ENCODE peak calls at places on chromosomes 12 and 14, in seven cellular contexts. G is GM23248, T is transverse colon, J is neuronal stem cell, Q is heart right ventricle, M is uterus, I is fibroblast of lung. O is an unnamed sample. For H3K36me3 and H3K4me1, the result is how much of the 10 kb centered on the place peaks cover.

GRCh38 chr12:2013527-2014223 is 9.4 kb upstream of the DCP1B start:
- DNase-seq in Q (peak), T (no peak), I (peak), J (no peak), G (peak), M (peak), O (no peak)

GRCh38 chr12:87967871-87968270 is 61.3 kb downstream of the C12orf50 start:
- DNase-seq in M (no peak), Q (no peak), T (no peak), J (no peak), I (peak), G (no peak), O (no peak)

GRCh38 chr14:61472801-61473376 is 151.5 kb downstream of the PRKCH start:
- DNase-seq in G (peak), J (no peak), M (no peak), Q (no peak), I (peak), T (peak), O (no peak)

GRCh38 chr12:46786774-46787173 is 39.0 kb downstream of the SLC38A4 start:
- DNase-seq in G (peak), Q (no peak), I (peak), T (no peak), J (no peak), M (no peak), O (no peak)

GRCh38 chr14:89648510-89648909 is 231.5 kb upstream of the FOXN3 start:
- DNase-seq in Q (no peak), M (no peak), T (no peak), J (no peak), G (no peak), I (no peak), O (no peak)

GRCh38 chr14:59358105-59358504 is 107.1 kb downstream of the GPR135 start:
- DNase-seq in T (no peak), M (no peak), G (peak), J (no peak), I (peak), Q (peak), O (peak)

GRCh38 chr14:34387974-34388533 is 74.0 kb downstream of the SPTSSA start:
- DNase-seq in I (no peak), T (no peak), J (no peak), Q (no peak), G (peak), M (no peak), O (no peak)

GRCh38 chr12:11839093-11839641 is 189.7 kb downstream of the ETV6 start:
- DNase-seq in Q (peak), J (no peak), G (peak), T (peak), M (no peak), I (peak), O (no peak)

GRCh38 chr12:55933158-55933798 is 2.3 kb downstream of the DGKA start:
- DNase-seq in M (no peak), T (peak), G (peak), I (peak), J (no peak), Q (no peak), O (no peak)

GRCh38 chr14:105041841-105042765 is 21.2 kb upstream of the CDCA4 start:
- DNase-seq in J (no peak), G (peak), Q (no peak), M (no peak), I (no peak), T (no peak), O (no peak)

GRCh38 chr12:32302218-32302826 is 97.0 kb upstream of the FGD4 start:
- DNase-seq in J (no peak), M (no peak), I (peak), T (peak), G (peak), Q (no peak), O (no peak)

GRCh38 chr14:54333511-54333910 is 63.3 kb upstream of the CDKN3 start:
- DNase-seq in I (no peak), J (no peak), G (no peak), Q (no peak), T (no peak), M (no peak), O (no peak)

GRCh38 chr14:67186369-67186768 is 2.9 kb upstream of the GARIN2 start:
- DNase-seq in G (no peak), J (no peak), T (no peak), I (no peak), M (no peak), Q (no peak), O (no peak)

GRCh38 chr12:37546206-37546605 is 770.4 kb upstream of the ALG10B start:
- DNase-seq in M (no peak), T (no peak), Q (no peak), J (no peak), I (no peak), G (no peak), O (no peak)

GRCh38 chr12:85951823-85952222 is 77.7 kb downstream of the NTS start:
- DNase-seq in I (peak), T (no peak), G (peak), J (no peak), M (no peak), Q (no peak), O (no peak)

GRCh38 chr12:49920241-49920914 is 16.7 kb upstream of the FAIM2 start:
- DNase-seq in J (no peak), G (peak), Q (no peak), T (no peak), M (peak), I (no peak), O (no peak)

GRCh38 chr12:103495158-103495782 is 498 bp downstream of the C12orf42 start:
- DNase-seq in G (no peak), Q (no peak), I (no peak), J (peak), M (no peak), T (peak), O (no peak)

GRCh38 chr14:65229431-65230286 is 127.3 kb upstream of the MAX start:
- DNase-seq in G (peak), Q (peak), I (peak), T (peak), M (peak), J (peak), O (no peak)

GRCh38 chr12:54521291-54522062 is 23.9 kb downstream of the NCKAP1L start:
- DNase-seq in T (no peak), I (no peak), J (no peak), Q (no peak), G (no peak), M (no peak), O (no peak)

GRCh38 chr12:54215990-54216579 is 27.3 kb upstream of the SMUG1 start:
- DNase-seq in J (no peak), Q (no peak), I (no peak), M (no peak), G (no peak), T (peak), O (no peak)

GRCh38 chr12:91139264-91139663 is 28.0 kb upstream of the LUM start:
- DNase-seq in T (no peak), M (no peak), Q (no peak), I (peak), J (no peak), G (no peak), O (no peak)

GRCh38 chr14:75824328-75824727 is 157.5 kb downstream of the TGFB3 start:
- DNase-seq in J (no peak), G (no peak), T (no peak), I (peak), M (no peak), Q (no peak), O (no peak)

GRCh38 chr14:102007916-102008418 is 43.6 kb downstream of the DYNC1H1 start:
- DNase-seq in T (no peak), I (no peak), G (no peak), J (no peak), Q (no peak), M (no peak), O (no peak)

GRCh38 chr12:52878507-52879393 is 26.1 kb downstream of the KRT8 start:
- DNase-seq in J (no peak), G (no peak), T (no peak), M (no peak), Q (no peak), I (no peak), O (no peak)

GRCh38 chr12:45634273-45634917 is 95.1 kb upstream of the ARID2 start:
- DNase-seq in M (no peak), Q (no peak), G (no peak), J (no peak), I (no peak), T (no peak), O (no peak)

GRCh38 chr14:35687335-35687939 is 121.7 kb downstream of the RALGAPA1 start:
- DNase-seq in G (peak), Q (no peak), M (no peak), T (peak), J (peak), I (peak), O (peak)

GRCh38 chr14:92600318-92601053 is 86.9 kb downstream of the RIN3 start:
- DNase-seq in I (peak), Q (no peak), M (no peak), G (peak), T (no peak), J (no peak), O (no peak)

GRCh38 chr14:68137704-68138619 is 318.4 kb downstream of the RAD51B start:
- DNase-seq in T (peak), G (peak), I (peak), Q (peak), J (peak), M (peak), O (peak)

GRCh38 chr14:88683119-88683518 is 109.6 kb downstream of the EML5 start:
- DNase-seq in I (no peak), Q (no peak), M (no peak), J (no peak), G (no peak), T (no peak), O (no peak)

GRCh38 chr12:69534389-69534822 is 50.9 kb upstream of the CCT2 start:
- DNase-seq in I (peak), M (peak), Q (peak), J (peak), T (peak), G (peak), O (peak)

GRCh38 chr14:92502541-92503286 is 10.9 kb upstream of the RIN3 start:
- DNase-seq in J (no peak), G (no peak), I (no peak), Q (no peak), T (no peak), M (no peak), O (no peak)

GRCh38 chr14:69055125-69055524 is 76.0 kb upstream of the ACTN1 start:
- DNase-seq in Q (no peak), J (no peak), I (peak), G (peak), T (no peak), M (no peak), O (no peak)

GRCh38 chr14:30291216-30291615 is 267.7 kb upstream of the G2E3 start:
- DNase-seq in J (no peak), I (peak), Q (no peak), G (peak), T (no peak), M (no peak), O (no peak)

GRCh38 chr12:132194056-132194455 is 49.8 kb downstream of the NOC4L start:
- DNase-seq in M (no peak), G (peak), T (no peak), I (no peak), Q (no peak), J (no peak), O (no peak)

GRCh38 chr12:53757095-53757770 is 5.5 kb upstream of the CISTR start:
- DNase-seq in Q (peak), J (peak), M (peak), G (peak), I (peak), T (peak), O (peak)

GRCh38 chr14:100106260-100106659 is 41.0 kb downstream of the EVL start:
- DNase-seq in Q (no peak), M (no peak), G (no peak), T (no peak), I (no peak), J (no peak), O (no peak)

GRCh38 chr12:77342275-77342674 is 276.9 kb upstream of the E2F7 start:
- DNase-seq in J (no peak), G (no peak), T (no peak), Q (no peak), I (no peak), M (no peak), O (no peak)

GRCh38 chr14:55127491-55127951 is 1.5 kb upstream of the LGALS3 start:
- DNase-seq in G (peak), Q (no peak), I (no peak), M (no peak), T (peak), J (no peak), O (no peak)

GRCh38 chr12:96014932-96015599 is 18.9 kb upstream of the HAL start:
- DNase-seq in I (peak), T (no peak), M (no peak), G (no peak), J (no peak), Q (no peak), O (no peak)

GRCh38 chr12:96025518-96025917 is 9.9 kb downstream of the LTA4H start:
- DNase-seq in M (no peak), Q (no peak), G (no peak), J (no peak), T (no peak), I (no peak), O (no peak)

GRCh38 chr12:96026331-96026730 is 9.1 kb downstream of the LTA4H start:
- DNase-seq in J (no peak), G (no peak), Q (no peak), I (peak), T (no peak), M (no peak), O (no peak)

GRCh38 chr12:96020314-96021003 is 14.9 kb downstream of the LTA4H start:
- DNase-seq in J (no peak), G (no peak), T (no peak), I (no peak), M (no peak), Q (no peak), O (no peak)
- H3K36me3 ChIP-seq in J (under half), G (under half), T (under half), I (under half), M (under half), Q (half or more), O (under half)

GRCh38 chr14:91328313-91329050 is 84.0 kb upstream of the GPR68 start:
- DNase-seq in M (no peak), T (no peak), J (no peak), G (no peak), I (no peak), Q (no peak), O (no peak)

GRCh38 chr14:91331761-91332447 is 85.7 kb downstream of the CCDC88C start:
- DNase-seq in G (no peak), T (peak), M (no peak), J (no peak), Q (no peak), I (no peak), O (no peak)

GRCh38 chr14:91330846-91331245 is 86.3 kb upstream of the GPR68 start:
- DNase-seq in I (no peak), T (no peak), J (no peak), G (no peak), M (no peak), Q (no peak), O (no peak)

GRCh38 chr14:91329615-91330014 is 85.1 kb upstream of the GPR68 start:
- DNase-seq in Q (no peak), T (no peak), I (no peak), G (no peak), M (no peak), J (no peak), O (no peak)

DNA sequence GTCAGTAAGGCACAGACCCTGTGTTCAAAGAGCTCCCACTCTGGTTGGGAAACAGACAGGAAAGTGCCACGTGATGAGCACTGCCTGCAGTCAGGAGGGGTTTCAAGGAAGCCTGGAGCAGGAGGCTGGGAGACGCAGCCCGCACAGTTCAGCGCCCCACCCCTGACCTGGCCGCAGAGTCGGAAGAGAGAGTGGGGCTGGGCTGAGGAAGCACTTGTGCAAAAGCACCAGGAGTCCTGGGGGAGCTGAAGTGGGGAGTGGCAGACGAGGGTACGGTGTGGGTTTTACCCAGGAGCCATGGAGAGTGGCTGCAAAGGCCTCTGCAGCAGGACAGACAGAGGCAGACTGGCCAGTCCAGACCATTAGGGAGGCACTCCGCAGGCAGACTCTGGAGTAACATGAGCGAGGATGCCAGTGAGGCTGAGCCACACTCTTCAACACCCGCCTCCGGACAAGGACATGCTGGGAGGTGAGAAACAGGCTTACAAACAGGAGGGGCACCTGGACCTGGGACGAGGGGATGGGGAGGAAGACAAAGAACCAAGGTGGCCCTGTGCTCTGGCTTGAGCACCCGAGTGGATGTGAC is 85.7 kb upstream of the GPR68 start:
- DNase-seq in M (no peak), G (no peak), I (no peak), T (no peak), Q (no peak), J (no peak), O (no peak)
- H3K4me1 ChIP-seq in M (under half), G (under half), I (under half), T (under half), Q (under half), J (under half), O (under half)

GRCh38 chr12:75954749-75955148 is 76.8 kb downstream of the PHLDA1 start:
- DNase-seq in G (no peak), T (no peak), J (no peak), I (no peak), Q (no peak), M (no peak), O (no peak)
- H3K27ac ChIP-seq in G (peak), T (no peak), J (no peak), I (peak), Q (no peak), M (no peak), O (no peak)

GRCh38 chr12:95718772-95719171 is 71.8 kb downstream of the NTN4 start:
- DNase-seq in J (no peak), G (no peak), M (no peak), I (no peak), Q (no peak), T (no peak), O (no peak)

GRCh38 chr12:95726903-95727302 is 63.7 kb downstream of the NTN4 start:
- DNase-seq in J (no peak), M (no peak), I (no peak), G (no peak), T (no peak), Q (no peak), O (no peak)

GRCh38 chr12:95721320-95721719 is 69.2 kb downstream of the NTN4 start:
- DNase-seq in J (no peak), G (no peak), M (no peak), Q (no peak), T (no peak), I (peak), O (no peak)

GRCh38 chr12:95724767-95725166 is 65.8 kb downstream of the NTN4 start:
- DNase-seq in M (no peak), T (no peak), J (no peak), Q (no peak), G (no peak), I (no peak), O (no peak)

DNA sequence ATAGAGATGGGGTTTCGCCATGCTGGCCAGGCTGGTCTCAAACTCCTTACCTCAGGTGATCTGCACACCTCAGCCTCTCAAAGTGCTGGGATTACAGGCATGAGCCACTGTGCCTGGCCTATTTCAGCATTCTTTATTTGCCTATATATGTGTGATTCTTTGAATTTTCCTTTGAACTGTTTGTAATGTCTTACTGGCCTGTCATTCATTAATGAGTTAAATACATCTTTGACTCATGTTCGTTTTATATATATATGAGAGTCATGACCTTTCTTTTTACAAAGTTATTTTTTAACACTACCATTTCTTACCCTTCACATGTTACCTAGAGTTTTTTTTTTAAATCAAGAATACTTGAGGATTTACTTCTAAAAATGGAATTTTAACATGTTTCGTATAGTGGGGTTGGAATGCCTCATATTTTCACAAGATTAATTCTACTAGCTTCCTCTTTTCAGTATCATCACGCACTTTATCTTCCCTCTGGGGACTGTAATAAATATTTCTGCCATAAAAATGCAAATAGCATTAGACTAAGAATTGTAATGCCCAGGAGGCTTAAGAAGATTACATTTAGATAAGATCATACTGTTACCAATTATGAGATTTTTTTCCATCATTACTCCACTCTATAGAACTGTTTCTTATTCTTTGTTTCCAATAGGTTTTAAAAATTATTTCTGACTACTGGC is 66.7 kb downstream of the NTN4 start:
- DNase-seq in I (no peak), G (no peak), T (no peak), Q (no peak), M (no peak), J (no peak), O (no peak)
- H3K36me3 ChIP-seq in I (under half), G (under half), T (under half), Q (under half), M (under half), J (under half), O (under half)

DNA sequence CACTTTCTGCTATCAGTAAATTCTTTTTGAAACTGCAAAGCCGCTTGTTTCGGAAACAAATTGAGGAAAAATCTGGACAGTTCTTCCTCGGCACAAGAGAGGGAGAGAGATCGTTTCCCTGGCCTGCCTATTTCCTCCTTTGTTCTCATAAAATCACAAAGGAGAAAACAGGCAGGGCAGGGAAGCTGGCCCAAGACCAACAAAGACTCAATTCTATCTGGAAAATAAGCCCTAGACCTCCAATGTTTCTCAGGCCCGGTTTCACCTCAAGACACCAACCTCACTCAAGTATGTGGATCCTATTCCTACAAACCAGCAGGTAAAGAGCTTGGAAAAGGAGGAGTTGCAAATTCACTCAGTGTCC is 19.5 kb downstream of the DICER1 start:
- DNase-seq in J (no peak), G (no peak), T (peak), Q (peak), I (no peak), M (no peak), O (no peak)
- H3K4me1 ChIP-seq in J (under half), G (under half), T (half or more), Q (half or more), I (under half), M (under half), O (under half)

GRCh38 chr12:12868836-12869235 is 22.5 kb upstream of the GPRC5A start:
- DNase-seq in J (no peak), I (no peak), G (no peak), M (no peak), T (no peak), Q (no peak), O (no peak)

GRCh38 chr12:12872934-12873275 is 18.5 kb upstream of the GPRC5A start:
- DNase-seq in Q (no peak), T (no peak), I (no peak), G (peak), M (no peak), J (no peak), O (no peak)

GRCh38 chr12:12871587-12872138 is 19.7 kb upstream of the GPRC5A start:
- DNase-seq in J (no peak), M (no peak), I (no peak), Q (no peak), T (no peak), G (no peak), O (no peak)

GRCh38 chr12:12872139-12872933 is 19.0 kb upstream of the GPRC5A start:
- DNase-seq in T (peak), G (peak), Q (no peak), J (no peak), I (peak), M (no peak), O (no peak)

GRCh38 chr12:12870454-12870853 is 20.9 kb upstream of the GPRC5A start:
- DNase-seq in G (peak), Q (no peak), J (no peak), I (peak), M (no peak), T (no peak), O (no peak)
- H3K27ac ChIP-seq in G (peak), Q (no peak), J (no peak), I (peak), M (no peak), T (no peak), O (no peak)

GRCh38 chr12:96015672-96016071 is 19.5 kb upstream of the HAL start:
- DNase-seq in M (no peak), Q (peak), G (peak), T (no peak), I (peak), J (no peak), O (no peak)
- H3K36me3 ChIP-seq in M (under half), Q (half or more), G (half or more), T (under half), I (under half), J (under half), O (under half)

O was measured in iPS DF 6.9.